ENCODE peak calls at places on chromosomes 12 and 14, in ten cellular contexts. J, I, V, K, Z, X, B, P, U and T are unnamed samples.

GRCh38 chr12:12628013-12628412 is 16.3 kb downstream of the CREBL2 start:
- DNase-seq in Z (peak; percentile 6), V (no peak), J (no peak), P (no peak), B (no peak), U (no peak), K (no peak), X (no peak), I (no peak), T (no peak)

GRCh38 chr14:94158239-94158888 is 15.8 kb upstream of the PPP4R4 start:
- DNase-seq in U (no peak), B (no peak), I (no peak), V (no peak), J (no peak), Z (no peak), K (no peak), X (no peak), P (no peak), T (no peak)

GRCh38 chr14:59529189-59529588 is 44.9 kb downstream of the JKAMP start:
- DNase-seq in K (no peak), B (no peak), J (no peak), U (no peak), Z (no peak), X (no peak), V (no peak), P (no peak), I (no peak), T (no peak)

GRCh38 chr12:129847063-129847462 is 56.8 kb downstream of the TMEM132D start:
- DNase-seq in P (no peak), J (no peak), I (no peak), X (no peak), V (no peak), U (no peak), Z (no peak), K (no peak), B (no peak), T (no peak)

GRCh38 chr12:851343-851742 is 98.2 kb downstream of the RAD52 start:
- DNase-seq in P (no peak), U (no peak), K (no peak), Z (peak; percentile 81), V (no peak), J (no peak), I (no peak), B (no peak), X (no peak), T (peak; percentile 67)

GRCh38 chr14:80974338-80975078 is 19.1 kb downstream of the TSHR start:
- DNase-seq in K (no peak), V (no peak), J (no peak), X (no peak), U (no peak), P (no peak), B (no peak), Z (peak; percentile 66), I (no peak), T (peak; percentile 89)

GRCh38 chr12:132490481-132491348 is 764 bp downstream of the FBRSL1 start:
- DNase-seq in B (no peak), V (no peak), P (no peak), Z (peak; percentile 17), I (no peak), K (no peak), U (no peak), X (no peak), J (no peak), T (peak; percentile 47)

GRCh38 chr14:54562334-54562733 is 4.6 kb upstream of the SAMD4A start:
- DNase-seq in J (no peak), V (no peak), X (no peak), K (no peak), Z (peak; percentile 21), B (no peak), U (no peak), P (no peak), I (no peak), T (peak; percentile 82)

GRCh38 chr12:99282670-99283069 is 364.9 kb upstream of the GARIN6 start:
- DNase-seq in U (no peak), Z (no peak), V (no peak), K (no peak), J (no peak), P (no peak), B (no peak), I (no peak), X (no peak), T (no peak)

GRCh38 chr14:73344304-73344703 is 107.0 kb downstream of the PAPLN start:
- DNase-seq in P (no peak), U (no peak), X (no peak), V (no peak), I (no peak), Z (peak; percentile 12), B (no peak), K (no peak), J (no peak), T (peak; percentile 16)

GRCh38 chr12:68393398-68393797 is 61.2 kb upstream of the MDM1 start:
- DNase-seq in U (no peak), K (no peak), J (no peak), B (no peak), X (no peak), P (no peak), I (no peak), V (no peak), Z (no peak), T (no peak)

GRCh38 chr12:58745348-58746125 is 174.8 kb downstream of the LRIG3 start:
- DNase-seq in V (no peak), J (no peak), I (no peak), Z (peak; percentile 15), P (no peak), X (no peak), B (no peak), K (no peak), U (no peak), T (no peak)

GRCh38 chr12:91017511-91018263 is 12.9 kb upstream of the EPYC start:
- DNase-seq in X (no peak), I (no peak), B (no peak), V (no peak), U (no peak), J (no peak), P (no peak), K (no peak), Z (no peak), T (no peak)

GRCh38 chr12:7131502-7131866 is 1.3 kb downstream of the CLSTN3 start:
- DNase-seq in I (no peak), P (no peak), B (no peak), J (peak; percentile 10), U (no peak), Z (no peak), K (no peak), X (no peak), V (no peak), T (no peak)

GRCh38 chr12:125983784-125984510 is 918.7 kb downstream of the AACS start:
- DNase-seq in K (no peak), V (no peak), U (no peak), Z (no peak), J (no peak), I (no peak), X (no peak), B (no peak), P (no peak), T (peak; percentile 45)

GRCh38 chr12:62903151-62903550 is 31.8 kb downstream of the PPM1H start:
- DNase-seq in J (no peak), B (no peak), U (no peak), V (no peak), Z (no peak), K (no peak), I (no peak), P (no peak), X (no peak), T (no peak)

GRCh38 chr14:100537701-100538565 is 49.3 kb downstream of the BEGAIN start:
- DNase-seq in X (no peak), U (no peak), V (peak; percentile 20), Z (no peak), J (no peak), B (no peak), K (no peak), I (no peak), P (no peak), T (no peak)

GRCh38 chr14:50670196-50670875 is 2.2 kb upstream of the SAV1 start:
- DNase-seq in J (no peak), B (no peak), P (no peak), X (no peak), Z (no peak), U (no peak), V (no peak), K (no peak), I (no peak), T (peak; percentile 25)

GRCh38 chr14:100439781-100440180 is 116.6 kb downstream of the SLC25A47 start:
- DNase-seq in U (no peak), B (no peak), K (no peak), Z (peak; percentile 81), P (no peak), X (no peak), J (no peak), V (no peak), I (no peak), T (peak; percentile 76)

GRCh38 chr14:56115471-56115870 is 2.7 kb upstream of the PELI2 start:
- DNase-seq in V (no peak), J (no peak), B (no peak), U (no peak), Z (no peak), K (no peak), I (no peak), P (no peak), X (no peak), T (no peak)

GRCh38 chr14:77654001-77654431 is 37.6 kb upstream of the SPTLC2 start:
- DNase-seq in B (no peak), K (no peak), Z (no peak), P (no peak), U (peak; percentile 22), X (no peak), V (no peak), I (no peak), J (no peak), T (no peak)

GRCh38 chr14:104558231-104559042 is 21.1 kb upstream of the C14orf180 start:
- DNase-seq in X (no peak), P (no peak), J (no peak), Z (no peak), B (no peak), V (no peak), U (no peak), K (no peak), I (no peak), T (no peak)

GRCh38 chr14:33287204-33287603 is 348.5 kb downstream of the NPAS3 start:
- DNase-seq in K (no peak), Z (no peak), J (no peak), B (no peak), X (no peak), V (no peak), P (no peak), U (no peak), I (no peak), T (peak; percentile 57)

GRCh38 chr12:83136421-83136820 is 449.7 kb downstream of the TMTC2 start:
- DNase-seq in K (no peak), U (no peak), V (no peak), J (no peak), I (no peak), Z (no peak), P (no peak), X (no peak), B (no peak), T (no peak)

GRCh38 chr12:58283553-58283952 is 342.2 kb downstream of the ATP23 start:
- DNase-seq in J (no peak), B (no peak), P (no peak), I (no peak), Z (peak; percentile 31), X (no peak), U (no peak), K (no peak), V (no peak), T (no peak)

GRCh38 chr14:88775532-88775931 is 17.2 kb downstream of the EML5 start:
- DNase-seq in B (no peak), P (no peak), J (no peak), X (no peak), I (no peak), U (no peak), V (no peak), K (no peak), Z (no peak), T (no peak)

GRCh38 chr12:109523071-109523470 is 45.6 kb downstream of the UBE3B start:
- DNase-seq in K (no peak), V (no peak), P (no peak), X (no peak), Z (no peak), B (no peak), U (no peak), I (no peak), J (no peak), T (no peak)

GRCh38 chr14:68749487-68750475 is 43.1 kb downstream of the ZFP36L1 start:
- DNase-seq in X (no peak), B (no peak), I (no peak), V (no peak), Z (peak; percentile 46), K (no peak), P (no peak), J (no peak), U (no peak), T (peak; percentile 62)